ENCODE peak calls at places on chromosomes 4 and X, in nine cellular contexts. One of them, this sample, is unnamed.
A peak's percentile ranks its signal among the peaks of the same experiment; 100 is the strongest.

GRCh38 chr4:7156273-7157139 is 35.8 kb upstream of the SORCS2 start:
- DNase-seq in thyroid gland: peak; percentile 55
- DNase-seq in lung: no peak
- DNase-seq in aorta: no peak
- DNase-seq in mesendoderm: peak; percentile 75
- DNase-seq in astrocyte: no peak
- DNase-seq in A549: peak; percentile 35
- DNase-seq in hepatocyte: peak; percentile 51
- DNase-seq in esophagus squamous epithelium: no peak
- DNase-seq in this sample: no peak

GRCh38 chrX:49042581-49043219 is 457 bp downstream of the TFE3 start:
- DNase-seq in mesendoderm: no peak
- DNase-seq in aorta: peak; percentile 75
- DNase-seq in lung: no peak
- DNase-seq in thyroid gland: no peak
- DNase-seq in esophagus squamous epithelium: no peak
- DNase-seq in hepatocyte: no peak
- DNase-seq in A549: no peak
- DNase-seq in astrocyte: no peak
- DNase-seq in this sample: no peak

GRCh38 chr4:38667005-38667771 is 3.2 kb downstream of the KLF3 start:
- DNase-seq in aorta: no peak
- DNase-seq in mesendoderm: peak; percentile 99
- DNase-seq in hepatocyte: peak; percentile 94
- DNase-seq in esophagus squamous epithelium: peak; percentile 30
- DNase-seq in thyroid gland: peak; percentile 73
- DNase-seq in A549: peak; percentile 89
- DNase-seq in lung: peak; percentile 81
- DNase-seq in astrocyte: peak; percentile 98
- DNase-seq in this sample: peak; percentile 70

GRCh38 chr4:34720563-34720962 is 1523.8 kb downstream of the ARAP2 start:
- DNase-seq in thyroid gland: no peak
- DNase-seq in mesendoderm: peak; percentile 60
- DNase-seq in esophagus squamous epithelium: no peak
- DNase-seq in A549: peak; percentile 3
- DNase-seq in lung: no peak
- DNase-seq in aorta: no peak
- DNase-seq in astrocyte: peak; percentile 13
- DNase-seq in hepatocyte: peak; percentile 64
- DNase-seq in this sample: no peak

GRCh38 chr4:142353149-142353738 is 492.9 kb downstream of the INPP4B start:
- DNase-seq in thyroid gland: no peak
- DNase-seq in astrocyte: peak; percentile 63
- DNase-seq in hepatocyte: peak; percentile 84
- DNase-seq in A549: no peak
- DNase-seq in lung: no peak
- DNase-seq in mesendoderm: peak; percentile 70
- DNase-seq in esophagus squamous epithelium: no peak
- DNase-seq in aorta: no peak
- DNase-seq in this sample: no peak

GRCh38 chrX:143664302-143664701 is 28.4 kb upstream of the SLITRK4 start:
- DNase-seq in hepatocyte: peak; percentile 42
- DNase-seq in mesendoderm: peak; percentile 18
- DNase-seq in aorta: no peak
- DNase-seq in A549: peak; percentile 1
- DNase-seq in lung: no peak
- DNase-seq in esophagus squamous epithelium: no peak
- DNase-seq in thyroid gland: no peak
- DNase-seq in astrocyte: no peak
- DNase-seq in this sample: no peak

GRCh38 chr4:123596805-123597204 is 200.2 kb downstream of the SPRY1 start:
- DNase-seq in aorta: no peak
- DNase-seq in lung: no peak
- DNase-seq in astrocyte: no peak
- DNase-seq in A549: no peak
- DNase-seq in mesendoderm: no peak
- DNase-seq in esophagus squamous epithelium: no peak
- DNase-seq in hepatocyte: no peak
- DNase-seq in thyroid gland: no peak
- DNase-seq in this sample: no peak

GRCh38 chr4:83629945-83630684 is 94.2 kb downstream of the GPAT3 start:
- DNase-seq in thyroid gland: no peak
- DNase-seq in esophagus squamous epithelium: no peak
- DNase-seq in lung: peak; percentile 48
- DNase-seq in A549: no peak
- DNase-seq in mesendoderm: no peak
- DNase-seq in hepatocyte: peak; percentile 79
- DNase-seq in aorta: no peak
- DNase-seq in astrocyte: peak; percentile 76
- DNase-seq in this sample: no peak

GRCh38 chr4:2931765-2932560 is 31.2 kb downstream of the NOP14 start:
- DNase-seq in mesendoderm: no peak
- DNase-seq in astrocyte: no peak
- DNase-seq in lung: peak; percentile 67
- DNase-seq in thyroid gland: peak; percentile 37
- DNase-seq in A549: no peak
- DNase-seq in esophagus squamous epithelium: peak; percentile 39
- DNase-seq in hepatocyte: no peak
- DNase-seq in aorta: peak; percentile 86
- DNase-seq in this sample: peak; percentile 30

GRCh38 chr4:6364581-6364980 is 94.9 kb downstream of the WFS1 start:
- DNase-seq in A549: no peak
- DNase-seq in mesendoderm: no peak
- DNase-seq in hepatocyte: no peak
- DNase-seq in lung: no peak
- DNase-seq in esophagus squamous epithelium: no peak
- DNase-seq in aorta: peak; percentile 23
- DNase-seq in thyroid gland: no peak
- DNase-seq in astrocyte: no peak
- DNase-seq in this sample: no peak

GRCh38 chr4:8113611-8114343 is 44.8 kb downstream of the ABLIM2 start:
- DNase-seq in astrocyte: no peak
- DNase-seq in lung: no peak
- DNase-seq in A549: no peak
- DNase-seq in mesendoderm: no peak
- DNase-seq in hepatocyte: no peak
- DNase-seq in thyroid gland: no peak
- DNase-seq in esophagus squamous epithelium: no peak
- DNase-seq in aorta: no peak
- DNase-seq in this sample: no peak

GRCh38 chr4:8859550-8860095 is 12.0 kb downstream of the HMX1 start:
- DNase-seq in astrocyte: no peak
- DNase-seq in hepatocyte: no peak
- DNase-seq in aorta: no peak
- DNase-seq in mesendoderm: no peak
- DNase-seq in A549: no peak
- DNase-seq in esophagus squamous epithelium: no peak
- DNase-seq in lung: no peak
- DNase-seq in thyroid gland: no peak
- DNase-seq in this sample: no peak

GRCh38 chr4:7761720-7762119 is 177.9 kb downstream of the AFAP1 start:
- DNase-seq in aorta: peak; percentile 92
- DNase-seq in hepatocyte: peak; percentile 84
- DNase-seq in thyroid gland: peak; percentile 80
- DNase-seq in esophagus squamous epithelium: no peak
- DNase-seq in lung: peak; percentile 58
- DNase-seq in A549: peak; percentile 49
- DNase-seq in astrocyte: peak; percentile 34
- DNase-seq in mesendoderm: peak; percentile 74
- DNase-seq in this sample: peak; percentile 15

GRCh38 chrX:30153175-30153880 is 62.0 kb upstream of the MAGEB2 start:
- DNase-seq in astrocyte: no peak
- DNase-seq in thyroid gland: no peak
- DNase-seq in mesendoderm: no peak
- DNase-seq in esophagus squamous epithelium: no peak
- DNase-seq in hepatocyte: no peak
- DNase-seq in lung: no peak
- DNase-seq in A549: no peak
- DNase-seq in aorta: no peak
- DNase-seq in this sample: no peak

GRCh38 chr4:47615385-47615784 is 130.3 kb downstream of the ATP10D start:
- DNase-seq in mesendoderm: no peak
- DNase-seq in astrocyte: peak; percentile 49
- DNase-seq in esophagus squamous epithelium: no peak
- DNase-seq in thyroid gland: no peak
- DNase-seq in lung: no peak
- DNase-seq in hepatocyte: no peak
- DNase-seq in aorta: no peak
- DNase-seq in A549: no peak
- DNase-seq in this sample: no peak

GRCh38 chr4:138643827-138644226 is 371.8 kb upstream of the NOCT start:
- DNase-seq in esophagus squamous epithelium: no peak
- DNase-seq in mesendoderm: no peak
- DNase-seq in thyroid gland: no peak
- DNase-seq in hepatocyte: no peak
- DNase-seq in lung: no peak
- DNase-seq in astrocyte: peak; percentile 25
- DNase-seq in A549: no peak
- DNase-seq in aorta: no peak
- DNase-seq in this sample: no peak

GRCh38 chrX:154526901-154527675 is 11.1 kb upstream of the FAM3A start:
- DNase-seq in mesendoderm: peak; percentile 88
- DNase-seq in lung: peak; percentile 76
- DNase-seq in thyroid gland: peak; percentile 94
- DNase-seq in aorta: peak; percentile 89
- DNase-seq in esophagus squamous epithelium: no peak
- DNase-seq in astrocyte: peak; percentile 58
- DNase-seq in A549: no peak
- DNase-seq in hepatocyte: peak; percentile 90
- DNase-seq in this sample: peak; percentile 31
- H3K4me3 ChIP-seq in mesendoderm: no peak overlapping the region
- H3K4me3 ChIP-seq in lung: no peak overlapping the region
- H3K4me3 ChIP-seq in thyroid gland: no peak overlapping the region
- H3K4me3 ChIP-seq in aorta: no peak overlapping the region
- H3K4me3 ChIP-seq in esophagus squamous epithelium: peak overlapping the region; percentile 53
- H3K4me3 ChIP-seq in astrocyte: peak overlapping the region; percentile 55
- H3K4me3 ChIP-seq in A549: no peak overlapping the region
- H3K4me3 ChIP-seq in hepatocyte: no peak overlapping the region
- H3K4me3 ChIP-seq in this sample: peak overlapping the region; percentile 7

GRCh38 chr4:168717852-168718251 is 221.0 kb downstream of the PALLD start:
- DNase-seq in lung: no peak
- DNase-seq in aorta: no peak
- DNase-seq in A549: no peak
- DNase-seq in hepatocyte: no peak
- DNase-seq in astrocyte: peak; percentile 91
- DNase-seq in mesendoderm: no peak
- DNase-seq in thyroid gland: peak; percentile 67
- DNase-seq in esophagus squamous epithelium: no peak
- DNase-seq in this sample: no peak
- H3K27ac ChIP-seq in lung: peak overlapping the region; percentile 74
- H3K27ac ChIP-seq in aorta: peak overlapping the region; percentile 94
- H3K27ac ChIP-seq in A549: no peak overlapping the region
- H3K27ac ChIP-seq in hepatocyte: no peak overlapping the region
- H3K27ac ChIP-seq in astrocyte: no peak overlapping the region
- H3K27ac ChIP-seq in mesendoderm: no peak overlapping the region
- H3K27ac ChIP-seq in thyroid gland: peak overlapping the region; percentile 67
- H3K27ac ChIP-seq in esophagus squamous epithelium: peak overlapping the region; percentile 72
- H3K27ac ChIP-seq in this sample: no peak overlapping the region

DNA sequence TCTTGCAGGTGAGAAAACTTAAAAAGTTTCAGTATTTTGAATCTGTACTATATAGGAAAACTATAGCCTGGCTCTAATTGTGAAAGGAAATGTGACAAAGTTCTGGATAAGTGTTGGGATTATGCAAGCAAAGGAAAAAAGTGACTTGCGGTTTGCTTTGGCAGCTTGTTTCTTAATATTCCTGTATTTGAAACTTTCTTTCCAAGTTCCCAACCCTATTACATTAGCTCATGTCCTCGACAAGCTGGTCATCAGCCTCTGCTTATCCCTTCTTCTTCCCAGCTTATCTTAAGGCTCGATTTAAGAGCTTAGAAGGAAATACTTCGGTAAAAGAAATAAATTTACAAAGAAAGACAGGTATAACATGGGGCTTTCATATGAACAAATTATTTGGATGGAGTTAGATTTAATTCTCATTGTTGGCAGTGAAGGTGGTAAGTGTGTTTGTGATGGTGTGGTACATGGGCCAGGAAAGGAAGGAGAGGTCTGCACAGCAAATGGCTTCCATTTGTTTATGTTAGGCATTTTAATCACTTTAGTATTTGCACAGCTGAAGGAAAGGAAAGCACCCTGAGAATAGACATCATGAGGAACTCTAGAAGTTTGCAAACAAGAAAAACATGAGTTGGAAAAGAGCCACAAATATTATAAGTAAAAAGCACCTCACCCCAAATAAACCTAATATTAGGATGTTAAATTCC is 5.1 kb upstream of the MYOZ2 start:
- DNase-seq in astrocyte: no peak
- DNase-seq in thyroid gland: no peak
- DNase-seq in A549: no peak
- DNase-seq in hepatocyte: no peak
- DNase-seq in mesendoderm: no peak
- DNase-seq in lung: no peak
- DNase-seq in aorta: no peak
- DNase-seq in esophagus squamous epithelium: no peak
- DNase-seq in this sample: no peak
- H3K4me3 ChIP-seq in astrocyte: no peak overlapping the region
- H3K4me3 ChIP-seq in thyroid gland: no peak overlapping the region
- H3K4me3 ChIP-seq in A549: no peak overlapping the region
- H3K4me3 ChIP-seq in hepatocyte: no peak overlapping the region
- H3K4me3 ChIP-seq in mesendoderm: no peak overlapping the region
- H3K4me3 ChIP-seq in lung: no peak overlapping the region
- H3K4me3 ChIP-seq in aorta: no peak overlapping the region
- H3K4me3 ChIP-seq in esophagus squamous epithelium: no peak overlapping the region
- H3K4me3 ChIP-seq in this sample: no peak overlapping the region

DNA sequence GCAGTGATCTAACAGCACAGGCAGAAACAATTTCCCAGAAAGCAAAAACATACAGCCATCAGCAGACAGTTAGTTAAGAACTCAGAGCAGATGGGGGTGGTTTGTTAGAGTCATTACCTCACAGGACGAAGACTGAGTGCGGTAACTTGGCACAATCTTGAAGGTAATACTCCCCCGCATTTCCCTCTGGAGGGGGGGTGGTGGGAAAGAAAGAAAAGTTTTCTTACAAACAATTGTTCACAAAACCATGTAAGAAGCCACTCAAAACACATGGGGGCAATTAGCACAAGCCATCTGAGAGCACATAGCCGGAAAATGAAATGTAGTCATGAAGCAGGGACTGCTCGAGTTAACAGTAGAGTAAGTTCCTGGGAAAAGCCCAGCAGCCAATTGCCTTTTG is 112.5 kb downstream of the NYX start:
- DNase-seq in hepatocyte: peak; percentile 11
- DNase-seq in thyroid gland: no peak
- DNase-seq in mesendoderm: no peak
- DNase-seq in A549: no peak
- DNase-seq in lung: no peak
- DNase-seq in esophagus squamous epithelium: no peak
- DNase-seq in aorta: no peak
- DNase-seq in astrocyte: peak; percentile 92
- DNase-seq in this sample: no peak
- H3K27ac ChIP-seq in hepatocyte: peak overlapping the region; percentile 17
- H3K27ac ChIP-seq in thyroid gland: no peak overlapping the region
- H3K27ac ChIP-seq in mesendoderm: no peak overlapping the region
- H3K27ac ChIP-seq in A549: no peak overlapping the region
- H3K27ac ChIP-seq in lung: no peak overlapping the region
- H3K27ac ChIP-seq in esophagus squamous epithelium: peak overlapping the region; percentile 46
- H3K27ac ChIP-seq in aorta: peak overlapping the region; percentile 80
- H3K27ac ChIP-seq in astrocyte: peak overlapping the region; percentile 94
- H3K27ac ChIP-seq in this sample: no peak overlapping the region

GRCh38 chrX:47574096-47574553 is 8.1 kb upstream of the TIMP1 start:
- DNase-seq in esophagus squamous epithelium: no peak
- DNase-seq in A549: no peak
- DNase-seq in hepatocyte: peak; percentile 35
- DNase-seq in lung: no peak
- DNase-seq in astrocyte: no peak
- DNase-seq in thyroid gland: no peak
- DNase-seq in mesendoderm: no peak
- DNase-seq in aorta: no peak
- DNase-seq in this sample: no peak
- H3K4me3 ChIP-seq in esophagus squamous epithelium: peak overlapping the region; percentile 51
- H3K4me3 ChIP-seq in A549: no peak overlapping the region
- H3K4me3 ChIP-seq in hepatocyte: peak overlapping the region; percentile 13
- H3K4me3 ChIP-seq in lung: no peak overlapping the region
- H3K4me3 ChIP-seq in astrocyte: no peak overlapping the region
- H3K4me3 ChIP-seq in thyroid gland: no peak overlapping the region
- H3K4me3 ChIP-seq in mesendoderm: no peak overlapping the region
- H3K4me3 ChIP-seq in aorta: peak overlapping the region; percentile 2
- H3K4me3 ChIP-seq in this sample: no peak overlapping the region